ENCODE peak calls at places on chromosome 14, in five cellular contexts. T, Y, K, N and E are unnamed samples.

GRCh38 chr14:64680013-64680674 is 24.1 kb upstream of the PLEKHG3 start:
- DNase-seq in Y (no peak), K (no peak), T (no peak), N (peak), E (no peak)

GRCh38 chr14:61671086-61671485 is 24.2 kb upstream of the HIF1A start:
- DNase-seq in N (no peak), T (no peak), K (no peak), Y (peak), E (no peak)

GRCh38 chr14:90816686-90817436 is 631 bp upstream of the TTC7B start:
- DNase-seq in K (no peak), N (no peak), T (no peak), Y (no peak), E (no peak)

GRCh38 chr14:38662781-38663180 is 406.9 kb upstream of the CLEC14A start:
- DNase-seq in T (no peak), N (no peak), K (no peak), Y (no peak), E (no peak)

GRCh38 chr14:23380197-23381016 is 3.6 kb downstream of the CMTM5 start:
- DNase-seq in K (no peak), T (no peak), Y (no peak), N (peak), E (no peak)

GRCh38 chr14:100731846-100732765 is 5.4 kb downstream of the DLK1 start:
- DNase-seq in N (no peak), K (no peak), T (no peak), Y (no peak), E (no peak)

GRCh38 chr14:51848120-51848519 is 12.3 kb upstream of the GNG2 start:
- DNase-seq in T (no peak), Y (no peak), N (no peak), K (no peak), E (no peak)

GRCh38 chr14:54881235-54881760 is 21.3 kb downstream of the GCH1 start:
- DNase-seq in T (no peak), N (peak), K (no peak), Y (no peak), E (no peak)

GRCh38 chr14:105938055-105938863 is 411.9 kb downstream of the TMEM121 start:
- DNase-seq in T (no peak), N (no peak), K (no peak), Y (no peak), E (no peak)